ENCODE peak calls at places on chromosomes 12 and 14, in five cellular contexts. N is heart left ventricle, S is body of pancreas, F is ovary, I is fibroblast of lung. K is an unnamed sample.

GRCh38 chr14:74649673-74650072 is 37.6 kb upstream of the LTBP2 start:
- DNase-seq in S (no peak), I (no peak), N (no peak), F (no peak), K (peak)

GRCh38 chr12:62098131-62098530 is 162.1 kb upstream of the USP15 start:
- DNase-seq in F (no peak), I (no peak), N (no peak), S (no peak), K (no peak)

GRCh38 chr12:129076466-129077325 is 223.4 kb downstream of the GLT1D1 start:
- DNase-seq in S (no peak), F (no peak), I (no peak), N (no peak), K (no peak)

GRCh38 chr12:101045486-101046474 is 164.3 kb downstream of the SLC5A8 start:
- DNase-seq in N (no peak), I (no peak), F (peak), S (peak), K (no peak)

GRCh38 chr12:19034937-19035336 is 94.6 kb upstream of the PLEKHA5 start:
- DNase-seq in I (no peak), N (no peak), S (no peak), F (no peak), K (no peak)

GRCh38 chr12:124277394-124278222 is 17.3 kb upstream of the RFLNA start:
- DNase-seq in F (no peak), S (no peak), N (no peak), I (no peak), K (no peak)

GRCh38 chr12:7101047-7101693 is 7.8 kb downstream of the C1RL start:
- DNase-seq in F (no peak), S (no peak), I (no peak), N (no peak), K (no peak)

GRCh38 chr12:53937596-53938275 is 895 bp upstream of the HOXC13 start:
- DNase-seq in I (no peak), N (no peak), S (no peak), F (no peak), K (no peak)

GRCh38 chr14:55607386-55607785 is 27.4 kb downstream of the KTN1 start:
- DNase-seq in F (no peak), I (no peak), S (no peak), N (no peak), K (no peak)

GRCh38 chr14:72075649-72076334 is 143.6 kb downstream of the RGS6 start:
- DNase-seq in F (no peak), N (no peak), S (no peak), I (no peak), K (no peak)

GRCh38 chr12:113386866-113387566 is 16.7 kb downstream of the SDS start:
- DNase-seq in I (no peak), F (no peak), S (no peak), N (no peak), K (no peak)

GRCh38 chr12:7131502-7131866 is 1.3 kb downstream of the CLSTN3 start:
- DNase-seq in N (no peak), F (no peak), S (no peak), I (no peak), K (no peak)

GRCh38 chr12:56358836-56359532 is 923 bp downstream of the STAT2 start:
- DNase-seq in S (peak), I (peak), N (no peak), F (no peak), K (peak)

GRCh38 chr14:29262979-29263378 is 496.4 kb downstream of the FOXG1 start:
- DNase-seq in I (no peak), N (no peak), F (no peak), S (no peak), K (no peak)

GRCh38 chr14:88386395-88386794 is 938 bp downstream of the SPATA7 start:
- DNase-seq in F (no peak), I (no peak), S (no peak), N (no peak), K (no peak)

GRCh38 chr14:29216774-29217232 is 450.2 kb downstream of the FOXG1 start:
- DNase-seq in I (no peak), F (no peak), N (no peak), S (no peak), K (no peak)

GRCh38 chr12:38892090-38892786 is 13.2 kb downstream of the CPNE8 start:
- DNase-seq in F (no peak), N (no peak), I (no peak), S (peak), K (peak)

GRCh38 chr12:118064608-118065007 is 3.6 kb upstream of the WSB2 start:
- DNase-seq in S (no peak), I (no peak), N (no peak), F (no peak), K (no peak)
- TF ChIP-seq CTCF in S (no peak), I (no peak), N (no peak), F (peak), K (no peak)

GRCh38 chr12:17642340-17642650 is 447.7 kb downstream of the RERGL start:
- DNase-seq in N (no peak), S (no peak), F (no peak), I (no peak), K (no peak)
- TF ChIP-seq CTCF in N (peak), S (no peak), F (no peak), I (no peak), K (no peak)

DNA sequence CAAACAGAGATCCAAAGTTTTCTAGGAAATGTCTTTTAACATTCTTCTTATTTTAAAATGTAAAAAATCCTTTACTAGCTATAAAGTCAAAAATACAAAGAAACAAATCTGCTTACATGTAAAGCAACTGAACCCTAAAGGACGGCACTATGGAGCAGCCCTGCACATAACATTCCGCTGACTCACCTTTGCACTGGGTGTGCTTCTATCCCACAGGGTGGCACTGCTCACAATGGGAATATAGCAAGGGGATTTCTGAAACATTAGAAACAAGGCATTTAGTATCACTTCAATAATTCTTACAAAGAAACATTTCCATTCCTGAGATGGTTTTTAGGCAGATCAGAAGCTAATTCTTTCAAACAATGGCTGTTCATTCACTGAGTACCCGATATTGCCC is 94.3 kb downstream of the C12orf42 start:
- DNase-seq in F (no peak), I (no peak), S (no peak), N (no peak), K (peak)
- TF ChIP-seq CTCF in F (no peak), I (no peak), S (no peak), N (no peak), K (peak)

DNA sequence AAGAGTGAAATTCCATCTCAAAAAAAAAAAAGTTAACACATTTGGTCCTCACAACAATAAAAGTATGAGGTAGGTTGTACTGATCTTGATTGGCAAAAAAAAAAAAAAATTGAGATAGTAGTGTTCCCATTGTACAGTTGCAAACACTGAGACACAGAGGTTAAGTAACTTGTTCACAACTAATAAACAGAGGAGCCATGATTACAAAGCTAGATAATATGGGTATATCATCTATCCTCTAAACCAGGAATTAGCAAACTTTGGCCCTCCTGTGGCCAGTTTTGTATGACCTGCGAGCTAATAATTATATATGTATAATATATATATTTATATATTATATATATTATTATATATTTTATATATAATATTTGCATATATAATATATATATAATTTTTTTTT is 2.3 kb upstream of the PSME1 start:
- DNase-seq in I (no peak), N (no peak), F (no peak), S (no peak), K (no peak)
- TF ChIP-seq CTCF in I (no peak), N (no peak), F (no peak), S (no peak), K (no peak)

DNA sequence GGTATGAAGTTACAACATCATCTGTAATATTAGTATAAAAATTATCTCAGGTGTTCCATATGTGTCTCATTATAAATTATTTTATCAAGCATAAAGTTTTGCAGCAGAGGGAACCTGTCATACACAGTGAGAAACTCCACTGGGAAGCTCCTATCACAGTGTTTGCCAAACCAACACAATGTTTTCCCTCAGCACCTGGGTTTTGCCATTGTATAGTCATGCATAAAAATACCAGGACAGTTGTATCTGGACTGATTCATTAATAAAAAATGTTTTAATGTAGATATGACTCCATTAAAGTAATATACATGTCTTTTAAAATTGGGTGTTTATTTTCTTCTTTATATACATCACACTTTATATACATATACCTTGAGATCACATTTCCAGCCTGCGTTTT is 56.6 kb downstream of the METTL25 start:
- DNase-seq in S (no peak), F (no peak), N (no peak), I (no peak), K (no peak)
- TF ChIP-seq CTCF in S (no peak), F (no peak), N (no peak), I (no peak), K (no peak)

GRCh38 chr14:21902561-21903199 is 229.1 kb upstream of the OR4E1 start:
- DNase-seq in N (no peak), I (no peak), S (no peak), F (no peak), K (peak)
- TF ChIP-seq CTCF in N (peak), I (no peak), S (no peak), F (no peak), K (no peak)

DNA sequence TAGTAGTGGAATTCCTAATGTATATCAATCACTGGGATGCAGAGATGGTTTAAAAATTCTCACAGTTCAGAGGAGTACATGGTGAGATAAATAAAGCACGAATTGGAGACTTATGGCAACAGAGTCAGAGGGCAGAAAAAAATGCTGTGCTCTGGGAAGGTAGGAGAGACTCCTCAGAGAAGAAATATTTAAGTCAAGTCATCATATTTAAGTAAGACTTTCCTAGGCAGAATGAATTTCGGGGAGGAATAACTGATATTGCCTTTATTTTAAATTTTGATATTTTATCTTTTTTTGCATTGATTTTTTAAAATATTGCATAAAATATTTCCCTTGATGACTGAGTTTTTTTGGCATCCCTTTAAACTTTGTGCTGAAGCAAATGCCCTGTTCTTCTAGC is 67.4 kb downstream of the OTOGL start:
- DNase-seq in F (no peak), S (no peak), N (no peak), I (no peak), K (no peak)
- TF ChIP-seq CTCF in F (no peak), S (no peak), N (no peak), I (no peak), K (no peak)

GRCh38 chr12:59087077-59087673 is 166.9 kb upstream of the LRIG3 start:
- DNase-seq in N (no peak), F (no peak), I (peak), S (peak), K (peak)
- TF ChIP-seq CTCF in N (no peak), F (peak), I (peak), S (peak), K (peak)